ENCODE peak calls at places on chromosome 21, in five cellular contexts. M is adrenal gland, Q is NCI-H524, Z is C1 segment of cervical spinal cord, W is MM.1S. G is an unnamed sample.

GRCh38 chr21:43882952-43883492 is 18.0 kb downstream of the AGPAT3 start:
- DNase-seq in W (no peak), M (no peak), Q (no peak), Z (no peak), G (no peak)

GRCh38 chr21:22728091-22728490 is 1729.9 kb downstream of the NCAM2 start:
- DNase-seq in Z (no peak), M (no peak), W (no peak), Q (no peak), G (no peak)

GRCh38 chr21:29182674-29183073 is 52.2 kb downstream of the MAP3K7CL start:
- DNase-seq in M (no peak), W (no peak), Q (no peak), Z (no peak), G (no peak)

GRCh38 chr21:42039470-42039901 is 29.3 kb upstream of the ZBTB21 start:
- DNase-seq in M (peak), Q (peak), Z (no peak), W (no peak), G (no peak)

GRCh38 chr21:42679982-42680330 is 26.5 kb downstream of the PDE9A start:
- DNase-seq in W (no peak), Z (no peak), M (no peak), Q (no peak), G (no peak)

GRCh38 chr21:35751171-35751570 is 309.2 kb downstream of the SETD4 start:
- DNase-seq in Q (no peak), Z (no peak), W (no peak), M (no peak), G (no peak)

GRCh38 chr21:35428489-35428888 is 379.4 kb upstream of the RUNX1 start:
- DNase-seq in W (no peak), M (no peak), Z (no peak), Q (no peak), G (peak)

GRCh38 chr21:29166853-29167252 is 36.4 kb downstream of the MAP3K7CL start:
- DNase-seq in Q (peak), Z (no peak), W (no peak), M (no peak), G (no peak)

GRCh38 chr21:25639167-25639921 is at the start of gene JAM2:
- DNase-seq in W (peak), M (peak), Z (peak), Q (peak), G (peak)

GRCh38 chr21:14707265-14708020 is 161.3 kb upstream of the SAMSN1 start:
- DNase-seq in W (no peak), Z (no peak), Q (no peak), M (no peak), G (no peak)

GRCh38 chr21:35619184-35619583 is 441.1 kb downstream of the SETD4 start:
- DNase-seq in M (no peak), Z (no peak), Q (no peak), W (no peak), G (no peak)

GRCh38 chr21:22898061-22898460 is 1899.9 kb downstream of the NCAM2 start:
- DNase-seq in Z (no peak), M (no peak), Q (no peak), W (no peak), G (no peak)

GRCh38 chr21:15210235-15210678 is 145.5 kb upstream of the NRIP1 start:
- DNase-seq in M (no peak), Q (no peak), W (no peak), Z (no peak), G (no peak)

GRCh38 chr21:36209626-36210171 is 53.1 kb downstream of the DOP1B start:
- DNase-seq in Q (peak), M (peak), W (peak), Z (no peak), G (peak)

GRCh38 chr21:14528815-14529214 is 17.3 kb downstream of the SAMSN1 start:
- DNase-seq in M (no peak), W (no peak), Q (no peak), Z (no peak), G (no peak)

GRCh38 chr21:42830456-42831455 is 48.6 kb downstream of the WDR4 start:
- DNase-seq in Z (no peak), Q (peak), M (peak), W (no peak), G (peak)

GRCh38 chr21:27480841-27481261 is 514.0 kb upstream of the ADAMTS5 start:
- DNase-seq in W (peak), Z (no peak), Q (no peak), M (no peak), G (no peak)

GRCh38 chr21:30831194-30831765 is 1.7 kb upstream of the KRTAP7-1 start:
- DNase-seq in W (peak), Q (peak), Z (no peak), M (no peak), G (peak)

GRCh38 chr21:22164912-22165311 is 1166.7 kb downstream of the NCAM2 start:
- DNase-seq in W (no peak), M (no peak), Z (no peak), Q (no peak), G (no peak)

GRCh38 chr21:17612023-17612564 is 607 bp downstream of the BTG3 start:
- DNase-seq in M (peak), Q (peak), Z (no peak), W (peak), G (peak)

G was measured in activated CD4-positive, alpha-beta memory T cell treated with anti-CD3 and anti-CD28 coated beads for 36 hours.